ENCODE peak calls at places on chromosome 5, in nine cellular contexts. J is K562, M is Peyer's patch, Q is HEK293T, L is H7, N is ELR, F is COR-L47, U is NCI-H526 treated with DMSO at 0.1 percent for 48 hours, T is NCI-H1417. A is an unnamed sample.

GRCh38 chr5:115601709-115602584 is at the start of gene TICAM2:
- DNase-seq in N (peak), J (peak), F (peak), T (peak), M (peak), Q (no peak), L (peak), U (peak), A (peak)

GRCh38 chr5:50702615-50703325 is 36.3 kb downstream of the PARP8 start:
- DNase-seq in U (no peak), L (no peak), J (no peak), M (no peak), F (no peak), Q (no peak), T (peak), N (no peak), A (no peak)

GRCh38 chr5:39005566-39006232 is 68.5 kb downstream of the RICTOR start:
- DNase-seq in J (no peak), Q (no peak), N (peak), F (no peak), T (no peak), M (no peak), U (no peak), L (no peak), A (peak)

GRCh38 chr5:109709225-109709624 is 19.5 kb downstream of the MAN2A1 start:
- DNase-seq in L (no peak), N (no peak), F (no peak), T (no peak), J (no peak), Q (no peak), M (no peak), U (no peak), A (no peak)

GRCh38 chr5:151094861-151095260 is 14.0 kb upstream of the TNIP1 start:
- DNase-seq in T (no peak), U (no peak), M (no peak), F (no peak), N (no peak), L (no peak), J (no peak), Q (no peak), A (no peak)

GRCh38 chr5:123206618-123207320 is 117.7 kb downstream of the PRDM6 start:
- DNase-seq in Q (no peak), M (no peak), L (no peak), N (no peak), J (no peak), T (no peak), U (no peak), F (no peak), A (no peak)

GRCh38 chr5:127492854-127493738 is 24.3 kb upstream of the PRRC1 start:
- DNase-seq in N (peak), U (peak), F (peak), L (peak), M (no peak), J (peak), T (peak), Q (peak), A (peak)

GRCh38 chr5:172939045-172939444 is 20.2 kb upstream of the RPL26L1 start:
- DNase-seq in N (peak), U (no peak), L (peak), T (peak), J (peak), M (no peak), Q (peak), F (peak), A (peak)

GRCh38 chr5:91296691-91297143 is 86.4 kb downstream of the ARRDC3 start:
- DNase-seq in T (no peak), L (no peak), U (no peak), F (no peak), Q (no peak), J (no peak), N (peak), M (no peak), A (no peak)

GRCh38 chr5:83789376-83789775 is 68.7 kb upstream of the HAPLN1 start:
- DNase-seq in U (no peak), J (no peak), N (no peak), F (no peak), Q (no peak), L (no peak), T (no peak), M (no peak), A (no peak)

GRCh38 chr5:124839371-124839998 is 93.0 kb upstream of the ZNF608 start:
- DNase-seq in U (no peak), F (peak), L (no peak), Q (no peak), M (no peak), J (no peak), N (no peak), T (no peak), A (no peak)

GRCh38 chr5:143229896-143230675 is 173.4 kb downstream of the NR3C1 start:
- DNase-seq in L (peak), M (no peak), J (no peak), U (peak), T (peak), Q (no peak), F (no peak), N (no peak), A (no peak)

GRCh38 chr5:94969174-94969573 is 315.7 kb downstream of the MCTP1 start:
- DNase-seq in U (no peak), J (no peak), Q (no peak), N (peak), M (no peak), T (no peak), L (peak), F (peak), A (peak)

GRCh38 chr5:23026252-23027170 is 173.4 kb upstream of the CDH12 start:
- DNase-seq in T (no peak), M (no peak), U (no peak), F (no peak), J (no peak), L (no peak), N (no peak), Q (no peak), A (no peak)

GRCh38 chr5:177966009-177966838 is 29.8 kb downstream of the PROP1 start:
- DNase-seq in Q (no peak), T (no peak), N (no peak), L (peak), M (no peak), U (no peak), J (no peak), F (no peak), A (no peak)

GRCh38 chr5:98585661-98586310 is 187.7 kb upstream of the RGMB start:
- DNase-seq in N (peak), M (no peak), T (no peak), U (no peak), Q (no peak), F (no peak), J (no peak), L (no peak), A (no peak)

GRCh38 chr5:97525780-97526179 is 342.7 kb upstream of the RIOK2 start:
- DNase-seq in L (no peak), J (no peak), N (no peak), F (no peak), T (no peak), Q (no peak), U (no peak), M (no peak), A (no peak)

GRCh38 chr5:165029471-165029870 is 1524.1 kb downstream of the MAT2B start:
- DNase-seq in F (no peak), J (no peak), L (peak), M (no peak), N (peak), Q (peak), U (peak), T (no peak), A (no peak)

GRCh38 chr5:77621440-77621839 is 17.1 kb downstream of the OTP start:
- DNase-seq in F (no peak), U (no peak), N (no peak), M (no peak), Q (no peak), J (no peak), T (no peak), L (no peak), A (no peak)